ENCODE peak calls at places on chromosomes 1 and 21, in five cellular contexts. S, X, U, N and Q are unnamed samples.

GRCh38 chr1:6831368-6831767 is 46.1 kb downstream of the CAMTA1 start:
- DNase-seq in U (no peak), X (no peak), S (no peak), N (no peak), Q (no peak)

GRCh38 chr1:154502066-154502741 is at the start of the genes SHE and TDRD10:
- DNase-seq in N (no peak), X (no peak), S (no peak), U (peak), Q (no peak)

GRCh38 chr1:12179638-12180121 is 12.9 kb downstream of the TNFRSF1B start:
- DNase-seq in U (no peak), S (no peak), X (no peak), N (no peak), Q (no peak)

GRCh38 chr1:34002810-34003209 is 138.9 kb downstream of the HMGB4 start:
- DNase-seq in U (no peak), N (no peak), S (no peak), X (no peak), Q (no peak)

GRCh38 chr21:27372381-27372780 is 405.5 kb upstream of the ADAMTS5 start:
- DNase-seq in S (no peak), X (no peak), N (no peak), U (no peak), Q (no peak)

GRCh38 chr1:11339346-11340247 is 66.6 kb downstream of the UBIAD1 start:
- DNase-seq in S (peak), X (no peak), N (no peak), U (no peak), Q (no peak)

GRCh38 chr1:5684791-5685190 is 307.4 kb downstream of the NPHP4 start:
- DNase-seq in N (no peak), S (no peak), U (no peak), X (no peak), Q (no peak)

GRCh38 chr21:35649186-35649585 is 411.1 kb downstream of the SETD4 start:
- DNase-seq in U (no peak), X (no peak), N (no peak), S (no peak), Q (no peak)